ENCODE peak calls at places on chromosomes 11 and 22, in four cellular contexts. H is K562, T is HepG2, N is GM12878. U is an unnamed sample.
A peak's percentile ranks its signal among the peaks of the same experiment; 100 is the strongest.

GRCh38 chr22:36740716-36741115 is 35.2 kb downstream of the IFT27 start:
- DNase-seq in N (no peak), T (no peak), H (no peak), U (no peak)

GRCh38 chr11:77821349-77821851 is 456 bp downstream of the AAMDC start:
- DNase-seq in N (no peak), H (peak; percentile 17), T (peak; percentile 20), U (no peak)

GRCh38 chr11:110728883-110729282 is 16.6 kb upstream of the ARHGAP20 start:
- DNase-seq in T (no peak), N (no peak), H (no peak), U (no peak)

GRCh38 chr11:95337175-95337957 is 106.4 kb upstream of the SESN3 start:
- DNase-seq in T (no peak), N (peak; percentile 36), H (no peak), U (no peak)

GRCh38 chr11:36271794-36272409 is 17.3 kb downstream of the COMMD9 start:
- DNase-seq in N (no peak), H (peak; percentile 25), T (no peak), U (no peak)

GRCh38 chr11:103903621-103904323 is 132.7 kb upstream of the DDI1 start:
- DNase-seq in H (no peak), N (no peak), T (no peak), U (no peak)

GRCh38 chr11:71447791-71448256 is 369 bp downstream of the DHCR7 start:
- DNase-seq in N (no peak), T (no peak), H (peak; percentile 84), U (no peak)

GRCh38 chr22:24108073-24108472 is 73.2 kb upstream of the SUSD2 start:
- DNase-seq in N (no peak), H (peak; percentile 16), T (no peak), U (no peak)

GRCh38 chr11:62792193-62792575 is 378 bp upstream of the TMEM223 start:
- DNase-seq in N (no peak), H (no peak), T (no peak), U (no peak)

GRCh38 chr11:2841411-2842190 is 44.0 kb downstream of the CDKN1C start:
- DNase-seq in H (no peak), T (no peak), N (no peak), U (no peak)

GRCh38 chr22:38467904-38468760 is at the start of gene KDELR3:
- DNase-seq in T (no peak), H (peak; percentile 93), N (no peak), U (peak; percentile 15)

GRCh38 chr11:75920886-75921285 is 105.9 kb downstream of the UVRAG start:
- DNase-seq in H (no peak), N (no peak), T (no peak), U (no peak)

GRCh38 chr11:75867778-75868374 is 52.9 kb downstream of the UVRAG start:
- DNase-seq in H (peak; percentile 54), T (peak; percentile 43), N (peak; percentile 24), U (peak; percentile 31)

GRCh38 chr11:18521123-18521522 is 5.6 kb downstream of the TSG101 start:
- DNase-seq in H (no peak), N (no peak), T (no peak), U (no peak)

GRCh38 chr11:29306527-29306926 is 710.3 kb downstream of the KCNA4 start:
- DNase-seq in N (no peak), T (no peak), H (no peak), U (no peak)

GRCh38 chr11:69624293-69624692 is 16.7 kb upstream of the CCND1 start:
- DNase-seq in H (no peak), T (no peak), N (no peak), U (no peak)

GRCh38 chr11:121592708-121593107 is 139.9 kb upstream of the SORL1-AS1 start:
- DNase-seq in T (no peak), N (peak; percentile 17), H (no peak), U (no peak)

GRCh38 chr11:6687876-6688275 is 4.7 kb upstream of the MRPL17 start:
- DNase-seq in N (no peak), H (no peak), T (no peak), U (no peak)

GRCh38 chr11:107011977-107012376 is 6.3 kb downstream of the GUCY1A2 start:
- DNase-seq in H (no peak), T (no peak), N (no peak), U (no peak)

GRCh38 chr11:48025983-48026340 is 45.6 kb downstream of the PTPRJ start:
- DNase-seq in H (no peak), N (no peak), T (no peak), U (no peak)

GRCh38 chr11:79396674-79397073 is 44.2 kb downstream of the TENM4 start:
- DNase-seq in H (no peak), T (no peak), N (no peak), U (no peak)
- TF ChIP-seq YY1 in H (no peak), T (no peak), N (no peak), U (no peak)

GRCh38 chr22:50635591-50635990 is 7.6 kb upstream of the ARSA start:
- DNase-seq in N (no peak), H (no peak), T (no peak), U (no peak)
- TF ChIP-seq REST in N (no peak), H (no peak), T (no peak), U (no peak)

DNA sequence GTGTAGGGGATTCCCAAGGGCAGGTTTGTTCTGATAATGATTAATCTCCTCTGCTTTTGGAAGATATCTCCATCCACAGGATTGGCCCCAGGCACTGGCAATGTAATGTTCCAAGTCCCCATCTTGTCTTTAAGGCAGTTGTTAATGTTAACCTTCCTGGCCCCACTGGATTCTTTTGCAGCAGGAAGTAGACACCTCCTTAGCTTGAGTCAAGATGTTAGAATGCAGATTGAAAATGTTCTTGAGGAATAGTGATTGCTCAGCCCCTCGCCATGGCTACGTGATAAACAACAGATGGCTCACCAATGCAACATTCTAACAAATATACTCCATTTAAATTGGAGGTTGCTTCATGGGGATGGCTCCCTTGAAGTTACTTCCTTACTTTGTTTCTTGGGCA is 7.3 kb downstream of the HEPHL1 start:
- DNase-seq in H (no peak), N (no peak), T (no peak), U (no peak)
- TF ChIP-seq ZNF274 in H (no peak), N (no peak), T (no peak), U (no peak)

GRCh38 chr22:19805821-19806212 is 45.2 kb downstream of the TBX1 start:
- DNase-seq in N (no peak), H (no peak), T (no peak), U (no peak)
- TF ChIP-seq YY1 in N (no peak), H (no peak), T (no peak), U (no peak)

GRCh38 chr11:43311791-43312607 is at the start of gene API5:
- DNase-seq in T (peak; percentile 89), N (peak; percentile 69), H (peak; percentile 79), U (peak; percentile 93)
- TF ChIP-seq REST in T (peak; percentile 55), N (no peak), H (peak; percentile 47), U (no peak)

DNA sequence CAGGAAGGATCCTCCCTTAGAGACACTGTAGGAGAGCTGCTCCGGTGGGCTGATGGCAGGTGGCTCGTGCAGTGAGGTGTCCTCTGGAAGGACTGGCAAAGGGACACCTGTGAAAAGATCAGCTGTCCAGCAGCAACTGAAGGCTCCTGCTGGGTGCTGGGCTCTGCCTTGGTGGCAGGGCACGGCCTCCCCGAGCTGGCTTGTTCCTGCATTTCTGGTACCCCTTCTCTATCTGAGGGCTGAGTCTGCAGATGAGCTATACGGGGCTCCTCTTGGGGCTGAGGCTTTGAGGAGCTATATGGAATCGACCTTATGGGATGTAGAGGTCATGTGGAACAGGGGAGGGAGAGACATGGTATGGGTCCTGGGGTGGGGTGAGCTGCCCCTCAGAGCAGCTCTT is 875.8 kb downstream of the BRD1 start:
- DNase-seq in H (no peak), N (no peak), T (no peak), U (no peak)
- TF ChIP-seq ZNF274 in H (no peak), N (no peak), T (no peak), U (no peak)

GRCh38 chr22:25764270-25765015 is 22.5 kb downstream of the MYO18B start:
- DNase-seq in N (no peak), T (no peak), H (peak; percentile 30), U (no peak)
- TF ChIP-seq YY1 in N (no peak), T (no peak), H (no peak), U (no peak)

GRCh38 chr11:33018840-33019239 is 3.2 kb downstream of the DEPDC7 start:
- DNase-seq in N (no peak), T (no peak), H (no peak), U (no peak)
- TF ChIP-seq REST in N (no peak), T (no peak), H (no peak), U (no peak)